ENCODE peak calls at places on chromosomes 13 and 19, in seven cellular contexts. Y is IMR-90, L is psoas muscle, W is body of pancreas, U is esophagus squamous epithelium, R is cardiac muscle cell, J is K562. T is an unnamed sample. For H3K4me1, the result is how much of the 10 kb centered on the place peaks cover.

GRCh38 chr19:8259922-8260247 is 48.3 kb downstream of the CD320 start:
- DNase-seq in Y (no peak), L (no peak), W (peak), U (no peak), R (no peak), J (no peak), T (no peak)

GRCh38 chr19:5048091-5048726 is 79.3 kb downstream of the KDM4B start:
- DNase-seq in Y (peak), L (peak), W (peak), U (no peak), R (peak), J (peak), T (peak)

GRCh38 chr13:98581377-98581776 is 4.5 kb upstream of the STK24 start:
- DNase-seq in Y (no peak), L (no peak), W (no peak), U (no peak), R (no peak), J (no peak), T (no peak)

GRCh38 chr13:33615436-33615835 is 202.5 kb upstream of the RFC3 start:
- DNase-seq in Y (no peak), L (no peak), W (no peak), U (no peak), R (no peak), J (no peak), T (no peak)

GRCh38 chr19:57888494-57889231 is at the start of gene ZNF814:
- DNase-seq in Y (peak), L (peak), W (peak), U (peak), R (peak), J (peak), T (peak)

GRCh38 chr19:2271516-2272103 is 10.4 kb downstream of the PEAK3 start:
- DNase-seq in Y (peak), L (peak), W (peak), U (no peak), R (peak), J (peak), T (no peak)

GRCh38 chr19:5665781-5666513 is 14.4 kb downstream of the MICOS13 start:
- DNase-seq in Y (peak), L (no peak), W (no peak), U (no peak), R (peak), J (no peak), T (no peak)

GRCh38 chr13:113598081-113598410 is 13.5 kb downstream of the TFDP1 start:
- DNase-seq in Y (no peak), L (no peak), W (no peak), U (no peak), R (no peak), J (no peak), T (no peak)

GRCh38 chr19:4691383-4691782 is 21.2 kb upstream of the MYDGF start:
- DNase-seq in Y (no peak), L (no peak), W (no peak), U (no peak), R (no peak), J (no peak), T (peak)

GRCh38 chr19:1567116-1567847 is 843 bp downstream of the MEX3D start:
- DNase-seq in Y (no peak), L (no peak), W (peak), U (no peak), R (peak), J (peak), T (peak)

GRCh38 chr19:11374449-11375142 is at the start of gene SWSAP1:
- DNase-seq in Y (peak), L (peak), W (peak), U (peak), R (peak), J (peak), T (peak)

GRCh38 chr13:113728571-113729054 is 30.4 kb upstream of the TMEM255B start:
- DNase-seq in Y (no peak), L (no peak), W (no peak), U (no peak), R (no peak), J (no peak), T (peak)

GRCh38 chr13:97256343-97256783 is 34.2 kb downstream of the MBNL2 start:
- DNase-seq in Y (peak), L (no peak), W (peak), U (no peak), R (peak), J (peak), T (no peak)

GRCh38 chr19:35120492-35120891 is 4.9 kb downstream of the FXYD3 start:
- DNase-seq in Y (peak), L (no peak), W (no peak), U (no peak), R (peak), J (no peak), T (no peak)

GRCh38 chr13:110259651-110260050 is 47.3 kb downstream of the COL4A1 start:
- DNase-seq in Y (no peak), L (no peak), W (no peak), U (no peak), R (peak), J (no peak), T (no peak)

GRCh38 chr19:18833849-18834643 is 2.3 kb downstream of the UPF1 start:
- DNase-seq in Y (no peak), L (no peak), W (peak), U (no peak), R (no peak), J (peak), T (no peak)
- H3K4me1 ChIP-seq in Y (under half), L (under half), W (half or more), U (half or more), R (under half), J (under half), T (under half)

GRCh38 chr13:20775961-20776360 is 2.2 kb upstream of the EEF1AKMT1 start:
- DNase-seq in Y (no peak), L (no peak), W (no peak), U (no peak), R (no peak), J (no peak), T (no peak)
- H3K27ac ChIP-seq in Y (no peak), L (no peak), W (no peak), U (no peak), R (peak), J (no peak), T (no peak)

GRCh38 chr13:60158321-60158801 is 5.4 kb downstream of the DIAPH3 start:
- DNase-seq in Y (no peak), L (no peak), W (no peak), U (no peak), R (no peak), J (no peak), T (no peak)

GRCh38 chr13:60163525-60164471 is at the start of gene DIAPH3:
- DNase-seq in Y (peak), L (peak), W (peak), U (peak), R (peak), J (peak), T (peak)

GRCh38 chr13:60165391-60166099 is 1.8 kb upstream of the DIAPH3 start:
- DNase-seq in Y (peak), L (no peak), W (peak), U (no peak), R (peak), J (peak), T (no peak)

GRCh38 chr13:60164490-60164889 is 762 bp upstream of the DIAPH3 start:
- DNase-seq in Y (peak), L (no peak), W (no peak), U (no peak), R (peak), J (no peak), T (no peak)

DNA sequence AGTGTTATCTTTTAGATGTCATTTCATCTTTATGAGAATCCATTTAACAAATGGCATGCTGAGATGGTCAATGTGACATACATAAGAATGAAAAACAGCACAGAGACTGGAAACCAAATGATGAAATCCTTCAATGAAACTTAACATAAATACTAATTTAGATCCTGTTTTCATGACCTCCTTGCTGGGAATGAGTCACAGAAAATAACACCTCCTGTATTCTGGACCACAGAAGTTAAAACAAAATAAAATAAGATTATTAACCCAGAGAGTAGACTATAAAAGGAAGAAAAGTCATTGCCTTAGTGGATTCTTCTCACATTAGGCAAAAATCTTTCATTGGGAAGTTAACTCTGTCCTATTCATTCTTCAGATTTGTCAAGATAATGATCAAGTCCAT is 1.6 kb downstream of the DIAPH3 start:
- DNase-seq in Y (peak), L (no peak), W (no peak), U (no peak), R (no peak), J (no peak), T (no peak)
- H3K4me3 ChIP-seq in Y (no peak), L (no peak), W (no peak), U (no peak), R (peak), J (peak), T (no peak)

DNA sequence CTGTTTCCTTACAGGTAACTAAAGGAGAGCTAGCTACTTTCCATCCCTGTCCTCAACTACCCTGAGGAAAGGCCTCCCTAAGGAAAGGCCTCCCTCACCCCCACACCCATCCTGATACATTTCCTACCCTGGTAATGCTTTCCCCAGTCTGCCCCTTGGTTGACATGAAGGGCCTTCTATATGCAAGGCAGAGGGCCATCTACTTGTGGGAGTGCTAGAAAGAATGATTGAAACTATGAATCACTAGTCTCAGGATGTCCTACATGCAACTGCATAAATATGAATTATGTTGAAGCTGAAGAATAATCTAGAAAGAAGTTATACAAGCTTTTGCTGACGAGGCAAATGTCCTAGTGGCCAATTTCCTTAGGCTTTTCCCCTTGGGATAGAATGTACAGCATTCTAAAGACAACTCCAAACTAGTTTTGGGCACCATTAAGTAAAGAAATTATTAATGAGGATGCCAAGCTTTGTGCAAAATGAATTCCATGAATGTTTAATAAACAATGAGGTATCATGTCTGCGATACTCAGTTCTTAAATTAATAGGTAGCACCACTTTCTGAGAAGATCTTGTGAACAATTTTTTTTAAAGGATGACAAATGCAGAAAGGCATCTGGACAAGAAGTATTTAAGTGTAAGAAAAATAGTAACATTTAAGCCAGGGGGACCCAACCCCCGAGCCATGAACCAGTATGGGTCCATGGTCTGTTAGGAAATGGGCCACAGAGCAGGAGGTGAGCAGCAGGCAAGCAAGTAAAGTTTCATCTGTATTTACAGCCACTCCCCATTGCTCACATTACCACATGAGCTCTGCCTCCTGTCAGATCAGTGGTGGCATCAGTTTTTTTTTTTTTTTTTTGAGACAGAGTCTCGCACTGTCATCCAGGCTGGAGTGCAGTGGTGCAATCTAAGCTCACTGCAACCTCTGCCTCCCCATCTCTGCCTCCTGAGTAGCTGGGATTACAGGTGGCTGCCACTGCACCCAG is 223.0 kb downstream of the LHFPL6 start:
- DNase-seq in Y (peak), L (no peak), W (no peak), U (no peak), R (no peak), J (no peak), T (no peak)
- H3K4me1 ChIP-seq in Y (under half), L (under half), W (under half), U (under half), R (under half), J (under half), T (under half)

GRCh38 chr13:40980466-40980865 is 38.6 kb downstream of the ELF1 start:
- DNase-seq in Y (no peak), L (no peak), W (no peak), U (no peak), R (no peak), J (no peak), T (no peak)

GRCh38 chr13:40981361-40981760 is 37.8 kb downstream of the ELF1 start:
- DNase-seq in Y (no peak), L (no peak), W (no peak), U (no peak), R (peak), J (peak), T (no peak)

GRCh38 chr13:40982772-40983171 is 36.3 kb downstream of the ELF1 start:
- DNase-seq in Y (peak), L (no peak), W (no peak), U (no peak), R (peak), J (peak), T (no peak)

GRCh38 chr13:40981949-40982348 is 37.2 kb downstream of the ELF1 start:
- DNase-seq in Y (no peak), L (no peak), W (no peak), U (no peak), R (peak), J (no peak), T (no peak)

DNA sequence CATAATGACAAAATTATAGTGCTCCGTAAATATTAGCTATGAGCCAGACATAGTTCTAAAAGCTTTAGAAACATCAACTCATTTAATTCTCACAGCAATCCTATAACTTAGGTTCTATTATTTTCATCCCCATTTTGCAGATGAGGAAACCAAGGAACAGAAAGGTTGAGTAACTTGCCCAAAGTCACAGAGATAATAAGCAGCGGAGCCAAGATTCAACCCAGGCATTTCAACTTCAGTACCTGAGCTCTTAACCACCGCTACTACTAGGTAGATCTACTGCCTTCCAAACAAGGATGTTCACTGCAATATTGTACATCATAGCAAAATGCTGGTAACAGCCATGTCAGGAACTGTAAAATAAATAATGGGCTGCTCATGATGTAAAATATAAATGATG is 39.9 kb downstream of the ELF1 start:
- DNase-seq in Y (no peak), L (no peak), W (no peak), U (no peak), R (no peak), J (no peak), T (no peak)
- H3K27ac ChIP-seq in Y (no peak), L (no peak), W (peak), U (no peak), R (no peak), J (no peak), T (no peak)